ENCODE peak calls at places on chromosomes 5 and 9, in eight cellular contexts. One of them, this sample, is unnamed. For H3K4me1, the result is how much of the 10 kb centered on the place peaks cover.

GRCh38 chr9:128632066-128632465 is 24.6 kb downstream of the DYNC2I2 start:
- DNase-seq in cardiac muscle cell: no peak
- DNase-seq in endodermal cell: no peak
- DNase-seq in lung: no peak
- DNase-seq in tibial nerve: no peak
- DNase-seq in OCI-LY7: no peak
- DNase-seq in Karpas-422: peak
- DNase-seq in K562: no peak
- DNase-seq in this sample: no peak

GRCh38 chr9:6944896-6945295 is 187.1 kb downstream of the KDM4C start:
- DNase-seq in cardiac muscle cell: no peak
- DNase-seq in endodermal cell: no peak
- DNase-seq in lung: no peak
- DNase-seq in tibial nerve: no peak
- DNase-seq in OCI-LY7: no peak
- DNase-seq in Karpas-422: no peak
- DNase-seq in K562: no peak
- DNase-seq in this sample: no peak

GRCh38 chr9:72431036-72431435 is 66.0 kb upstream of the ZFAND5 start:
- DNase-seq in cardiac muscle cell: no peak
- DNase-seq in endodermal cell: no peak
- DNase-seq in lung: no peak
- DNase-seq in tibial nerve: no peak
- DNase-seq in OCI-LY7: no peak
- DNase-seq in Karpas-422: no peak
- DNase-seq in K562: no peak
- DNase-seq in this sample: no peak

GRCh38 chr9:91197232-91198181 is 164.2 kb downstream of the AUH start:
- DNase-seq in cardiac muscle cell: peak
- DNase-seq in endodermal cell: no peak
- DNase-seq in lung: peak
- DNase-seq in tibial nerve: peak
- DNase-seq in OCI-LY7: no peak
- DNase-seq in Karpas-422: no peak
- DNase-seq in K562: peak
- DNase-seq in this sample: no peak

GRCh38 chr5:143892908-143893307 is 80.9 kb downstream of the HMHB1 start:
- DNase-seq in cardiac muscle cell: no peak
- DNase-seq in endodermal cell: no peak
- DNase-seq in lung: no peak
- DNase-seq in tibial nerve: no peak
- DNase-seq in OCI-LY7: no peak
- DNase-seq in Karpas-422: no peak
- DNase-seq in K562: no peak
- DNase-seq in this sample: no peak

GRCh38 chr5:81517462-81517861 is 123.5 kb upstream of the ACOT12 start:
- DNase-seq in cardiac muscle cell: peak
- DNase-seq in endodermal cell: no peak
- DNase-seq in lung: no peak
- DNase-seq in tibial nerve: no peak
- DNase-seq in OCI-LY7: no peak
- DNase-seq in Karpas-422: no peak
- DNase-seq in K562: no peak
- DNase-seq in this sample: no peak

GRCh38 chr5:73229271-73229670 is 56.3 kb downstream of the TMEM174 start:
- DNase-seq in cardiac muscle cell: no peak
- DNase-seq in endodermal cell: no peak
- DNase-seq in lung: no peak
- DNase-seq in tibial nerve: no peak
- DNase-seq in OCI-LY7: no peak
- DNase-seq in Karpas-422: no peak
- DNase-seq in K562: no peak
- DNase-seq in this sample: no peak

GRCh38 chr5:127863610-127864395 is 160.6 kb downstream of the CCDC192 start:
- DNase-seq in cardiac muscle cell: no peak
- DNase-seq in endodermal cell: no peak
- DNase-seq in lung: no peak
- DNase-seq in tibial nerve: no peak
- DNase-seq in OCI-LY7: no peak
- DNase-seq in Karpas-422: no peak
- DNase-seq in K562: no peak
- DNase-seq in this sample: no peak

GRCh38 chr9:76374702-76375543 is 19.3 kb downstream of the RFK start:
- DNase-seq in cardiac muscle cell: peak
- DNase-seq in endodermal cell: peak
- DNase-seq in lung: peak
- DNase-seq in tibial nerve: peak
- DNase-seq in OCI-LY7: no peak
- DNase-seq in Karpas-422: no peak
- DNase-seq in K562: peak
- DNase-seq in this sample: peak

GRCh38 chr5:52759381-52759780 is 28.3 kb upstream of the ITGA1 start:
- DNase-seq in cardiac muscle cell: no peak
- DNase-seq in endodermal cell: no peak
- DNase-seq in lung: no peak
- DNase-seq in tibial nerve: no peak
- DNase-seq in OCI-LY7: no peak
- DNase-seq in Karpas-422: no peak
- DNase-seq in K562: no peak
- DNase-seq in this sample: no peak

GRCh38 chr5:108148715-108149139 is 233.2 kb downstream of the FBXL17 start:
- DNase-seq in cardiac muscle cell: peak
- DNase-seq in endodermal cell: no peak
- DNase-seq in lung: no peak
- DNase-seq in tibial nerve: no peak
- DNase-seq in OCI-LY7: peak
- DNase-seq in Karpas-422: peak
- DNase-seq in K562: no peak
- DNase-seq in this sample: peak

GRCh38 chr5:61200582-61201155 is 38.4 kb upstream of the SMIM15 start:
- DNase-seq in cardiac muscle cell: peak
- DNase-seq in endodermal cell: peak
- DNase-seq in lung: no peak
- DNase-seq in tibial nerve: no peak
- DNase-seq in OCI-LY7: no peak
- DNase-seq in Karpas-422: peak
- DNase-seq in K562: no peak
- DNase-seq in this sample: no peak

GRCh38 chr5:158212915-158213314 is 354.0 kb upstream of the CLINT1 start:
- DNase-seq in cardiac muscle cell: peak
- DNase-seq in endodermal cell: peak
- DNase-seq in lung: no peak
- DNase-seq in tibial nerve: no peak
- DNase-seq in OCI-LY7: no peak
- DNase-seq in Karpas-422: no peak
- DNase-seq in K562: peak
- DNase-seq in this sample: no peak

GRCh38 chr5:135555530-135555929 is 19.8 kb upstream of the NEUROG1 start:
- DNase-seq in cardiac muscle cell: no peak
- DNase-seq in endodermal cell: no peak
- DNase-seq in lung: no peak
- DNase-seq in tibial nerve: no peak
- DNase-seq in OCI-LY7: no peak
- DNase-seq in Karpas-422: no peak
- DNase-seq in K562: no peak
- DNase-seq in this sample: no peak

GRCh38 chr5:129906177-129906887 is 2.1 kb downstream of the CHSY3 start:
- DNase-seq in cardiac muscle cell: peak
- DNase-seq in endodermal cell: peak
- DNase-seq in lung: no peak
- DNase-seq in tibial nerve: no peak
- DNase-seq in OCI-LY7: no peak
- DNase-seq in Karpas-422: no peak
- DNase-seq in K562: no peak
- DNase-seq in this sample: no peak

GRCh38 chr5:11387382-11387781 is 516.9 kb downstream of the CTNND2 start:
- DNase-seq in cardiac muscle cell: no peak
- DNase-seq in endodermal cell: no peak
- DNase-seq in lung: no peak
- DNase-seq in tibial nerve: no peak
- DNase-seq in OCI-LY7: no peak
- DNase-seq in Karpas-422: no peak
- DNase-seq in K562: no peak
- DNase-seq in this sample: no peak

GRCh38 chr5:11385901-11386293 is 518.3 kb downstream of the CTNND2 start:
- DNase-seq in cardiac muscle cell: no peak
- DNase-seq in endodermal cell: peak
- DNase-seq in lung: no peak
- DNase-seq in tibial nerve: no peak
- DNase-seq in OCI-LY7: no peak
- DNase-seq in Karpas-422: no peak
- DNase-seq in K562: no peak
- DNase-seq in this sample: no peak

GRCh38 chr5:11383506-11384095 is 520.6 kb downstream of the CTNND2 start:
- DNase-seq in cardiac muscle cell: no peak
- DNase-seq in endodermal cell: no peak
- DNase-seq in lung: no peak
- DNase-seq in tibial nerve: no peak
- DNase-seq in OCI-LY7: no peak
- DNase-seq in Karpas-422: no peak
- DNase-seq in K562: no peak
- DNase-seq in this sample: no peak

GRCh38 chr5:11385251-11385900 is 518.9 kb downstream of the CTNND2 start:
- DNase-seq in cardiac muscle cell: no peak
- DNase-seq in endodermal cell: peak
- DNase-seq in lung: no peak
- DNase-seq in tibial nerve: no peak
- DNase-seq in OCI-LY7: no peak
- DNase-seq in Karpas-422: no peak
- DNase-seq in K562: no peak
- DNase-seq in this sample: no peak

DNA sequence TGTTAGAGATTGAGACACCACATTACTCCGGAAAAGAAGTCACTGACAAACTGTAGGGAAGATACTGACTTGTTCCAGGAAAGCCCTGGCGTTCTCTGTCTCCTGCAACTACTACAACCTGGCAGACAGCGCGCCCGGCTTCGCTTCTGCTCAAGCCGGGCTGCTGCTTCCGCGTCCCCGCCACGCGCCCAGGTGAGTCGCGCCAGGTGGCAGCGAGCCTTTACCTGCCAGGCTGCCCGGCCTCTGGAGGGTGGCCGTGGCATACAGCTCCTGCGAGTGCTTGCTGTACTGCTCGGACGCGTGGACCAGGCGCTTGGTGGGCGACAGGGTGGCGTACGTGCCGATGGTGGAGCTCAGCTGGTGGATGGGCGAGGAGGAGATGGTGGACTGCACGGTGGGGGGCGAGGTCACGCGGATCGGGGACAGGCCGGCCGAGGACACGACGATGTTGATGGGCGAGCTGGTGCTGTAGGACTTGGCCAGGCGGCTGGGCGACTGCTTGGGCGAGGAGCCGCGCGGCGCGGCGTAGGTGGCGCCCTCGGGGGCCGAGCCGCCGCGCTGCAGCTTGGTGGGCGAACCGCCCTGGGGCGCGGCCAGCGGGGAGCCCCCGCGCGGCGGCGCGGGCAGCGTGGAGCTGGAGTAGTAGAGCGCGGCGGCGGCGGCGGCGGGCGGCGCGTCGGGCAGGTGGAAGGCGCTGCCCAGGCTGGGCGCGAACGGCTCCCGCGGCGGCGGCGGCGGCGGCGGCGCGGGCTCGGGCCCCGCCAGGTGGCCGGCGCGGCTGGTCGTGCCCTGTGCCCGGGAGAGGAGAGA is 519.6 kb downstream of the CTNND2 start:
- DNase-seq in cardiac muscle cell: no peak
- DNase-seq in endodermal cell: peak
- DNase-seq in lung: no peak
- DNase-seq in tibial nerve: no peak
- DNase-seq in OCI-LY7: no peak
- DNase-seq in Karpas-422: no peak
- DNase-seq in K562: no peak
- DNase-seq in this sample: no peak
- H3K4me3 ChIP-seq in cardiac muscle cell: peak
- H3K4me3 ChIP-seq in endodermal cell: peak
- H3K4me3 ChIP-seq in lung: peak
- H3K4me3 ChIP-seq in tibial nerve: peak
- H3K4me3 ChIP-seq in OCI-LY7: no peak
- H3K4me3 ChIP-seq in Karpas-422: no peak
- H3K4me3 ChIP-seq in K562: no peak
- H3K4me3 ChIP-seq in this sample: no peak

GRCh38 chr9:134378901-134379338 is 52.7 kb downstream of the RXRA start:
- DNase-seq in cardiac muscle cell: peak
- DNase-seq in endodermal cell: no peak
- DNase-seq in lung: no peak
- DNase-seq in tibial nerve: no peak
- DNase-seq in OCI-LY7: no peak
- DNase-seq in Karpas-422: no peak
- DNase-seq in K562: no peak
- DNase-seq in this sample: no peak
- H3K4me1 ChIP-seq in cardiac muscle cell: under half
- H3K4me1 ChIP-seq in endodermal cell: under half
- H3K4me1 ChIP-seq in lung: under half
- H3K4me1 ChIP-seq in tibial nerve: half or more
- H3K4me1 ChIP-seq in OCI-LY7: under half
- H3K4me1 ChIP-seq in Karpas-422: under half
- H3K4me1 ChIP-seq in K562: half or more
- H3K4me1 ChIP-seq in this sample: under half

DNA sequence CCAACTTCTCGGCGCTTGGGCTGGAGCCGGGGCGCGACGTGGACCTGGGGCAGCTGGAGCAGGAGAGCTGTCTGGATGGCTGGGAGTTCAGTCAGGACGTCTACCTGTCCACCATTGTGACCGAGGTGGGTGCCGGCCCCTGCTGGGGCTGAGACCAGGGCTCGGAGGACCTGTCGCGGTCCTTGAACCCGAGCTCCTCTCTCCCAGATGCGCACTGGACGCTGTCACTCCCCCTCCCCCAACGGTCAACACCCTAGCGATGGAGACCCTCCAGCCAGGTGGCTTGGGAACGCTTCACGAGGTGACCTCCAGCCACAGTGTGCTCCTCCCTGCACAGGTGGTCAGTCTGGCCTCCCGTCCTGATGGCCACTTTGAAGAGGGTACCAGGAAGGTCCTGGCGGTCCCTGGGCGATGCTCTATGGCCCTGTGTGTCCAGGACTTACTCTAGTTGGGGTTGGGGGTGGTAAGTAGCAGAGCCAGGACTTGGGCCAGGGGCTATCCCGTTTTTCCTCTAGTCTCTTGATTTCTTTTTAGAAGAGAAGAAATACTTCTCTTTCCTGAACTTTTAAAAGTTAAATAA is 821 bp downstream of the SLC22A5 start:
- DNase-seq in cardiac muscle cell: no peak
- DNase-seq in endodermal cell: no peak
- DNase-seq in lung: no peak
- DNase-seq in tibial nerve: no peak
- DNase-seq in OCI-LY7: no peak
- DNase-seq in Karpas-422: no peak
- DNase-seq in K562: peak
- DNase-seq in this sample: peak
- H3K4me3 ChIP-seq in cardiac muscle cell: peak
- H3K4me3 ChIP-seq in endodermal cell: peak
- H3K4me3 ChIP-seq in lung: peak
- H3K4me3 ChIP-seq in tibial nerve: peak
- H3K4me3 ChIP-seq in OCI-LY7: peak
- H3K4me3 ChIP-seq in Karpas-422: peak
- H3K4me3 ChIP-seq in K562: peak
- H3K4me3 ChIP-seq in this sample: peak

DNA sequence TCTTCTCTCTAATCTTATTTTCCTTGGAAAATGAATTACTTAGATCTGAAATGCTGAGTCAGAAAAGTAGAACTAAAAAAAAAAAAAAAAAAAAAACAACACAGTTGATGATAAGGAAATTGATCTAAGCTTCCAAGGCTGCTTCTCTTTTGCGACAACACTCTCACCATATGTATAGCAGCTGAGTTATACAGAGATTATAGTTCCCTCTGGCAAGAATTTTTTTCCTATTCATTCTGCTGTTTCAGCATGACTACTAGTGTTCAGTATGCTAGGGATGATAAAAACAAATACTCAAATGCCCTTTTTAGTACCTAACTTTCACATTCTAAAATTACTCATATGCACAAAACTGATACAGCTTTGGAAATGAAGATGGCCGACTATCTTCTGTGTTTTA is 267.3 kb downstream of the MLLT3 start:
- DNase-seq in cardiac muscle cell: peak
- DNase-seq in endodermal cell: no peak
- DNase-seq in lung: no peak
- DNase-seq in tibial nerve: no peak
- DNase-seq in OCI-LY7: no peak
- DNase-seq in Karpas-422: no peak
- DNase-seq in K562: no peak
- DNase-seq in this sample: no peak
- H3K4me1 ChIP-seq in cardiac muscle cell: half or more
- H3K4me1 ChIP-seq in endodermal cell: under half
- H3K4me1 ChIP-seq in lung: under half
- H3K4me1 ChIP-seq in tibial nerve: under half
- H3K4me1 ChIP-seq in OCI-LY7: under half
- H3K4me1 ChIP-seq in Karpas-422: under half
- H3K4me1 ChIP-seq in K562: under half
- H3K4me1 ChIP-seq in this sample: under half